ENCODE peak calls at places on chromosomes 5 and 9, in five cellular contexts. C is left lung; J is cerebellum; G is stomach; B is CD8-positive, alpha-beta memory T cell. A is an unnamed sample.
A peak's percentile ranks its signal among the peaks of the same experiment; 100 is the strongest.

GRCh38 chr5:147388171-147388977 is 121.5 kb downstream of the DPYSL3 start:
- DNase-seq in C (no peak), B (no peak), G (no peak), J (no peak), A (no peak)

GRCh38 chr5:160363661-160364060 is 6.8 kb downstream of the C1QTNF2 start:
- DNase-seq in C (no peak), J (no peak), B (no peak), G (no peak), A (no peak)

GRCh38 chr9:22147818-22148573 is 138.9 kb upstream of the CDKN2B start:
- DNase-seq in J (no peak), G (no peak), B (no peak), C (no peak), A (no peak)

GRCh38 chr9:68861436-68861835 is 152.5 kb downstream of the PRKACG start:
- DNase-seq in G (no peak), B (no peak), C (no peak), J (no peak), A (no peak)

GRCh38 chr5:122195784-122196394 is 66.5 kb downstream of the ZNF474 start:
- DNase-seq in J (peak; percentile 37), B (no peak), G (no peak), C (no peak), A (peak; percentile 62)

GRCh38 chr5:54905942-54906537 is 79.4 kb downstream of the ESM1 start:
- DNase-seq in J (no peak), G (peak; percentile 86), B (peak; percentile 50), C (peak; percentile 51), A (peak; percentile 55)

GRCh38 chr9:278651-279050 is 64.0 kb downstream of the DOCK8 start:
- DNase-seq in B (peak; percentile 29), J (no peak), C (no peak), G (peak; percentile 27), A (no peak)

GRCh38 chr5:78639811-78640210 is 8.8 kb downstream of the LHFPL2 start:
- DNase-seq in J (no peak), G (no peak), B (no peak), C (no peak), A (no peak)

GRCh38 chr5:134003957-134004625 is 684 bp downstream of the VDAC1 start:
- DNase-seq in J (peak; percentile 64), C (peak; percentile 75), B (peak; percentile 18), G (peak; percentile 61), A (peak; percentile 58)

GRCh38 chr5:171599957-171600612 is 180.6 kb downstream of the FGF18 start:
- DNase-seq in B (no peak), J (no peak), C (no peak), G (no peak), A (no peak)

GRCh38 chr9:135791431-135792267 is 89.7 kb downstream of the KCNT1 start:
- DNase-seq in B (no peak), G (no peak), J (no peak), C (no peak), A (no peak)

A was measured in globus pallidus.